ENCODE peak calls at places on chromosomes 5 and 9, in five cellular contexts. I, N, H, U and W are unnamed samples.

GRCh38 chr9:91211414-91211813 is 150.3 kb downstream of the AUH start:
- DNase-seq in I (no peak), N (no peak), H (no peak), U (no peak), W (no peak)

GRCh38 chr9:101072259-101072658 is 43.7 kb downstream of the PLPPR1 start:
- DNase-seq in I (no peak), N (no peak), H (no peak), U (no peak), W (no peak)

GRCh38 chr5:78953092-78953800 is 31.9 kb downstream of the ARSB start:
- DNase-seq in I (no peak), N (no peak), H (peak), U (no peak), W (no peak)

GRCh38 chr9:17630531-17630949 is 51.7 kb downstream of the SH3GL2 start:
- DNase-seq in I (no peak), N (no peak), H (no peak), U (peak), W (no peak)

GRCh38 chr9:15299374-15299939 is 7.6 kb downstream of the TTC39B start:
- DNase-seq in I (peak), N (no peak), H (no peak), U (no peak), W (no peak)

GRCh38 chr9:16337322-16338029 is 533.0 kb downstream of the BNC2 start:
- DNase-seq in I (no peak), N (peak), H (peak), U (peak), W (no peak)

GRCh38 chr5:12636209-12636608 is 732.0 kb upstream of the CTNND2 start:
- DNase-seq in I (no peak), N (no peak), H (no peak), U (peak), W (no peak)

GRCh38 chr5:1939256-1939655 is 56.5 kb upstream of the IRX4 start:
- DNase-seq in I (no peak), N (no peak), H (no peak), U (no peak), W (no peak)

GRCh38 chr5:133404724-133405123 is 207.6 kb downstream of the FSTL4 start:
- DNase-seq in I (no peak), N (peak), H (no peak), U (peak), W (no peak)

GRCh38 chr9:115845648-115846312 is 307.8 kb upstream of the PAPPA start:
- DNase-seq in I (no peak), N (peak), H (peak), U (peak), W (no peak)

DNA sequence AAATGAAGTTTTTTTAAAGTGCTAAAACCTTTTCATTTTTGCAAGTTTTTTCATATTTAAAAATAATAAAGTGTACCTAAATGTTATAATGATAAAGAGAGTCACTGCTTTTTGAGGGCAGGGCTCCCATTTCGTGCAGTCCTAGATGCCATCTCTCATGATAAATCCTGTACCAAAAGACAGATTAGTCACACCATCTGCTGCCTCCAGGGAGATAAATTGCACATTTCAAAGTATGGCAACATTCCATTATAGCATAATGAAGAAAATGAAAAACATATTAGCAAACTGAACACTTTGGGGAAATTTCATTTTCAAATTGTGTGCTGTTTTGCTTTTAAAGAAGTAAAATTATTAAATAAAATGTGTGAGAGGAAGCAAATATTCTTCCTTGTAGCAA is 257.2 kb downstream of the KIAA0825 start:
- DNase-seq in I (no peak), N (peak), H (peak), U (no peak), W (no peak)
- TF ChIP-seq CTCF in I (no peak), N (no peak), H (no peak), U (no peak), W (no peak)

GRCh38 chr9:14031015-14031414 is 282.9 kb downstream of the NFIB start:
- DNase-seq in I (no peak), N (peak), H (peak), U (no peak), W (no peak)
- TF ChIP-seq CTCF in I (no peak), N (peak), H (no peak), U (no peak), W (no peak)

GRCh38 chr5:72831685-72832084 is 15.2 kb downstream of the TNPO1 start:
- DNase-seq in I (no peak), N (no peak), H (no peak), U (no peak), W (no peak)

GRCh38 chr5:72834919-72835318 is 18.5 kb downstream of the TNPO1 start:
- DNase-seq in I (no peak), N (no peak), H (no peak), U (no peak), W (no peak)

GRCh38 chr5:72835633-72836032 is 19.2 kb downstream of the TNPO1 start:
- DNase-seq in I (no peak), N (no peak), H (no peak), U (no peak), W (no peak)

GRCh38 chr5:72837524-72838096 is 21.1 kb downstream of the TNPO1 start:
- DNase-seq in I (no peak), N (no peak), H (no peak), U (no peak), W (no peak)

DNA sequence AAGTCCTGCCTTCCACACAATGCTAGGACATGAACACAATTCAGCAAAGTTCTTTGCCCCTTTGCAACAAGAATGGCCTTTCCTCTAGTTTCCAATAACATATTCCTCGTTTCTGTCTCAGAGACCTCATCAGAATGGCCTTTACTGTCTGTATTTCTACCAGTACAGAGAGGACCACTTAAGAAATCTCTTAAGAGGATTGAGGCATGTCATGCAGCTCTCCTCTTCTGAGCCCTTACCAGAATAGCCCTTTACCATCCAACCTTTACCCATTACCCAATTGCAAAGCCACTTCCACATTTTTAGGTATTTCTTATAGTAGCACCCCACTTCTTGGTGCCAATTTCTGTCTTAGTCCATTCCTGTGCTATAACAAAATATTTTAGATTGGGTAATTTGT is 20.3 kb downstream of the TNPO1 start:
- DNase-seq in I (no peak), N (no peak), H (no peak), U (no peak), W (no peak)
- TF ChIP-seq CTCF in I (no peak), N (no peak), H (no peak), U (no peak), W (no peak)

DNA sequence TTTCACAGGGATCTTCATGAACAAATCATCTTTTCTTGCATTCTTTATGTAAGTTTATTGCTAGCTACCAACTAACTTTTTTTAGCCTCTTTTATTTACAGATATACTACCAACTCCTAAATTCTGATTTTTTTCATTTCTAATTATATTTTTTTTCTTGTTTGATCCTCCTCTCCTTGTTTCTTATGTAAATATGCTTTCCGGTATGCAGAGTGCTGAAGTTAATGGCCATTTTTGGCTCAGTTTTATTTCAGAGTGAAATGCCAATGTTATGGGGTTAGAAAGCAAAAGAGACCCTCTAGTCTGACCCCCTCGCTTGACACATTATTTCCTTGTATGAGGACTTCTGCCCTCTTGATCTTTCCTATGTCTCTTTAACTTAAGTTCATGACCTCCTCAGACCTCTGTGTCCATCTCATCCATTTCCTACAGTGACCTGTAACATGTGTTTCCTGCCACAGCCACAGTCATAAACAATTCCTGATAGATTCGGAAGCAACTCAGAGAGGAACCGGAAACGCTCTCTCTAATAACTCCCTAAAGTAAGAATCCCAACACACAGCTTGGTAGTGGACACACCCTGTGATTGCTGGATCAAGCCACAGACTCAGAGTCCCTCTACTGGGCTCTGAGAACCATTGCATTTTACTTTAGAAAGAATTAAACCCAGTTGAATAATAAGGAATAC is 42.9 kb upstream of the AFAP1L1 start:
- DNase-seq in I (no peak), N (peak), H (peak), U (peak), W (no peak)
- TF ChIP-seq CTCF in I (no peak), N (peak), H (peak), U (peak), W (no peak)

DNA sequence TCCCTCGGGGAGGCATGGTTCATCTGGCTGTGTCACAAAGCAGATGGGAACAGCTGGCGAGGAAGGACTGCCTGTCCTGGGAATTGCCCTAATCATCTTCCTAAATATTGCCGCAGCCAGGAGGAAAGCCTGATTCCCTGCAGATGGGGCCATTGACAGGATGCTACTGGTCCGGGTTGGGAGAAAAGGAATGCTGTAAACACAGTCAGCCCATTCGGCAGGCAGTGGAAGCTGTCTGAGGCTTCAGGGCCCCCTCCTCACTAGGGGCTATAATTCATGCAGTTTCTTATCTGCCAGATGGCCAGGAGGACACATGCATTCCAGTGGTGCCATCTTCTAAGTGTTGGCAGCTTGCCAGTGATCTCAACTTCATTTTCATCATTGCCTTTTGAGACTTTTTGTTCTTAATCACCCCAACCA is 110.3 kb downstream of the KCNIP1 start:
- DNase-seq in I (no peak), N (no peak), H (no peak), U (no peak), W (no peak)
- TF ChIP-seq CTCF in I (no peak), N (no peak), H (no peak), U (no peak), W (no peak)

GRCh38 chr5:172283020-172283861 is at the start of gene UBTD2:
- DNase-seq in I (peak), N (peak), H (peak), U (peak), W (peak)
- TF ChIP-seq CTCF in I (peak), N (peak), H (peak), U (peak), W (no peak)